ENCODE peak calls at places on chromosomes 5 and 9, in five cellular contexts. One of them, this sample, is unnamed.
A peak's percentile ranks its signal among the peaks of the same experiment; 100 is the strongest.

GRCh38 chr9:26112724-26113123 is 434.5 kb upstream of the TUSC1 start:
- DNase-seq in neural progenitor cell: no peak
- DNase-seq in tibial artery: no peak
- DNase-seq in GM23248: peak; percentile 35
- DNase-seq in uterus: no peak
- DNase-seq in this sample: no peak

GRCh38 chr9:77916410-77916819 is 115.2 kb downstream of the GNAQ start:
- DNase-seq in neural progenitor cell: peak; percentile 9
- DNase-seq in tibial artery: no peak
- DNase-seq in GM23248: no peak
- DNase-seq in uterus: peak; percentile 50
- DNase-seq in this sample: no peak

GRCh38 chr5:71932131-71932635 is 175.1 kb upstream of the MAP1B start:
- DNase-seq in neural progenitor cell: no peak
- DNase-seq in tibial artery: peak; percentile 66
- DNase-seq in GM23248: peak; percentile 43
- DNase-seq in uterus: no peak
- DNase-seq in this sample: peak; percentile 46

GRCh38 chr9:82606761-82607382 is 456.1 kb downstream of the RASEF start:
- DNase-seq in neural progenitor cell: peak; percentile 77
- DNase-seq in tibial artery: no peak
- DNase-seq in GM23248: peak; percentile 74
- DNase-seq in uterus: peak; percentile 44
- DNase-seq in this sample: peak; percentile 11

GRCh38 chr5:83204651-83205050 is 127.3 kb downstream of the XRCC4 start:
- DNase-seq in neural progenitor cell: no peak
- DNase-seq in tibial artery: no peak
- DNase-seq in GM23248: no peak
- DNase-seq in uterus: no peak
- DNase-seq in this sample: no peak

GRCh38 chr5:15266265-15266664 is 233.7 kb upstream of the FBXL7 start:
- DNase-seq in neural progenitor cell: no peak
- DNase-seq in tibial artery: no peak
- DNase-seq in GM23248: no peak
- DNase-seq in uterus: no peak
- DNase-seq in this sample: no peak

GRCh38 chr9:28289732-28290131 is 716.5 kb upstream of the C9orf72 start:
- DNase-seq in neural progenitor cell: no peak
- DNase-seq in tibial artery: no peak
- DNase-seq in GM23248: no peak
- DNase-seq in uterus: no peak
- DNase-seq in this sample: no peak

GRCh38 chr9:75551866-75552265 is 338.6 kb upstream of the PCSK5 start:
- DNase-seq in neural progenitor cell: no peak
- DNase-seq in tibial artery: no peak
- DNase-seq in GM23248: peak; percentile 14
- DNase-seq in uterus: no peak
- DNase-seq in this sample: no peak

GRCh38 chr5:19018822-19019221 is 969.2 kb downstream of the CDH18 start:
- DNase-seq in neural progenitor cell: no peak
- DNase-seq in tibial artery: no peak
- DNase-seq in GM23248: no peak
- DNase-seq in uterus: no peak
- DNase-seq in this sample: no peak

GRCh38 chr5:95631991-95632675 is 12.2 kb downstream of the GPR150 start:
- DNase-seq in neural progenitor cell: no peak
- DNase-seq in tibial artery: no peak
- DNase-seq in GM23248: peak; percentile 72
- DNase-seq in uterus: no peak
- DNase-seq in this sample: peak; percentile 82

GRCh38 chr9:74016004-74016403 is 481.1 kb upstream of the RORB start:
- DNase-seq in neural progenitor cell: no peak
- DNase-seq in tibial artery: no peak
- DNase-seq in GM23248: no peak
- DNase-seq in uterus: no peak
- DNase-seq in this sample: no peak

GRCh38 chr5:172459396-172460165 is 5.3 kb upstream of the SH3PXD2B start:
- DNase-seq in neural progenitor cell: no peak
- DNase-seq in tibial artery: no peak
- DNase-seq in GM23248: no peak
- DNase-seq in uterus: no peak
- DNase-seq in this sample: no peak

GRCh38 chr5:169592937-169593650 is 9.5 kb downstream of the SPDL1 start:
- DNase-seq in neural progenitor cell: no peak
- DNase-seq in tibial artery: no peak
- DNase-seq in GM23248: peak; percentile 51
- DNase-seq in uterus: no peak
- DNase-seq in this sample: peak; percentile 82

GRCh38 chr9:124335320-124335707 is 77.6 kb downstream of the NEK6 start:
- DNase-seq in neural progenitor cell: no peak
- DNase-seq in tibial artery: no peak
- DNase-seq in GM23248: no peak
- DNase-seq in uterus: no peak
- DNase-seq in this sample: no peak

GRCh38 chr5:40797273-40798011 is 732 bp downstream of the PRKAA1 start:
- DNase-seq in neural progenitor cell: peak; percentile 89
- DNase-seq in tibial artery: peak; percentile 84
- DNase-seq in GM23248: peak; percentile 80
- DNase-seq in uterus: peak; percentile 73
- DNase-seq in this sample: peak; percentile 86

GRCh38 chr5:44945743-44946142 is 137.0 kb downstream of the MRPS30 start:
- DNase-seq in neural progenitor cell: no peak
- DNase-seq in tibial artery: no peak
- DNase-seq in GM23248: peak; percentile 11
- DNase-seq in uterus: no peak
- DNase-seq in this sample: no peak

GRCh38 chr5:52708463-52708862 is 79.3 kb upstream of the ITGA1 start:
- DNase-seq in neural progenitor cell: no peak
- DNase-seq in tibial artery: no peak
- DNase-seq in GM23248: peak; percentile 59
- DNase-seq in uterus: no peak
- DNase-seq in this sample: no peak

GRCh38 chr5:133831506-133832224 is 136.8 kb downstream of the C5orf15 start:
- DNase-seq in neural progenitor cell: no peak
- DNase-seq in tibial artery: peak; percentile 37
- DNase-seq in GM23248: peak; percentile 66
- DNase-seq in uterus: no peak
- DNase-seq in this sample: peak; percentile 34

GRCh38 chr9:113992276-113992951 is 85.7 kb downstream of the AMBP start:
- DNase-seq in neural progenitor cell: no peak
- DNase-seq in tibial artery: peak; percentile 85
- DNase-seq in GM23248: no peak
- DNase-seq in uterus: peak; percentile 18
- DNase-seq in this sample: no peak

GRCh38 chr5:174418809-174419522 is 305.4 kb upstream of the MSX2 start:
- DNase-seq in neural progenitor cell: peak; percentile 67
- DNase-seq in tibial artery: no peak
- DNase-seq in GM23248: peak; percentile 6
- DNase-seq in uterus: no peak
- DNase-seq in this sample: peak; percentile 40

GRCh38 chr9:20950707-20951106 is 80.7 kb downstream of the HACD4 start:
- DNase-seq in neural progenitor cell: no peak
- DNase-seq in tibial artery: no peak
- DNase-seq in GM23248: no peak
- DNase-seq in uterus: no peak
- DNase-seq in this sample: no peak

GRCh38 chr9:73118297-73118696 is 33.4 kb upstream of the ANXA1 start:
- DNase-seq in neural progenitor cell: no peak
- DNase-seq in tibial artery: no peak
- DNase-seq in GM23248: peak; percentile 69
- DNase-seq in uterus: no peak
- DNase-seq in this sample: no peak

GRCh38 chr5:14917719-14918118 is 46.1 kb upstream of the ANKH start:
- DNase-seq in neural progenitor cell: no peak
- DNase-seq in tibial artery: no peak
- DNase-seq in GM23248: peak; percentile 70
- DNase-seq in uterus: no peak
- DNase-seq in this sample: no peak

GRCh38 chr5:108561416-108562204 is 179.7 kb upstream of the FBXL17 start:
- DNase-seq in neural progenitor cell: no peak
- DNase-seq in tibial artery: no peak
- DNase-seq in GM23248: peak; percentile 51
- DNase-seq in uterus: no peak
- DNase-seq in this sample: no peak

GRCh38 chr5:110401881-110402280 is 324.6 kb downstream of the TMEM232 start:
- DNase-seq in neural progenitor cell: no peak
- DNase-seq in tibial artery: no peak
- DNase-seq in GM23248: peak; percentile 72
- DNase-seq in uterus: no peak
- DNase-seq in this sample: no peak

GRCh38 chr5:93585753-93586385 is 2.8 kb downstream of the NR2F1 start:
- DNase-seq in neural progenitor cell: peak; percentile 51
- DNase-seq in tibial artery: no peak
- DNase-seq in GM23248: peak; percentile 43
- DNase-seq in uterus: no peak
- DNase-seq in this sample: no peak
- H3K27me3 ChIP-seq in neural progenitor cell: peaks cover 85% of the 10 kb centered on the region
- H3K27me3 ChIP-seq in tibial artery: peaks cover 12% of the 10 kb centered on the region
- H3K27me3 ChIP-seq in GM23248: no peaks in the 10 kb centered on the region
- H3K27me3 ChIP-seq in uterus: peaks cover 3% of the 10 kb centered on the region
- H3K27me3 ChIP-seq in this sample: no peaks in the 10 kb centered on the region

DNA sequence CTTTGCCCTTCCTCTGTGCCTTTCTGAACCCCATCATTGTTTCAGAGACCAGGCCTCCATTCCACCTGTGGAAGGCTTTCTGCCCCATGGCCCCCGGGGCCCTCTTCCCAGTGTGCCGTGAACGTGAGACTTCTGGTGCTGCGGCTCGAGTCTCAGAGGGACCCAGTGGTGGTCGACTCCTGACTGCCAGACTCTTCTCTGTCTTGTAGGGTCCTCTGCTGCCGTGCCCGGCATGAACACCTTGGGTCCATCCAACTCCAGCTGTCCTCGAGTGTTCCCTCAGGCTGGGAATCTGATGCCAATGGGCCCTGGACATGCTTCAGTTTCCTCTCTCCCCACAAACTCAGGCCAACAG is 20.1 kb upstream of the LTC4S start:
- DNase-seq in neural progenitor cell: no peak
- DNase-seq in tibial artery: no peak
- DNase-seq in GM23248: no peak
- DNase-seq in uterus: no peak
- DNase-seq in this sample: no peak
- H3K36me3 ChIP-seq in neural progenitor cell: peaks cover 8% of the 10 kb centered on the region
- H3K36me3 ChIP-seq in tibial artery: peaks cover 76% of the 10 kb centered on the region
- H3K36me3 ChIP-seq in GM23248: peaks cover 57% of the 10 kb centered on the region
- H3K36me3 ChIP-seq in uterus: no peaks in the 10 kb centered on the region
- H3K36me3 ChIP-seq in this sample: peaks cover 86% of the 10 kb centered on the region

DNA sequence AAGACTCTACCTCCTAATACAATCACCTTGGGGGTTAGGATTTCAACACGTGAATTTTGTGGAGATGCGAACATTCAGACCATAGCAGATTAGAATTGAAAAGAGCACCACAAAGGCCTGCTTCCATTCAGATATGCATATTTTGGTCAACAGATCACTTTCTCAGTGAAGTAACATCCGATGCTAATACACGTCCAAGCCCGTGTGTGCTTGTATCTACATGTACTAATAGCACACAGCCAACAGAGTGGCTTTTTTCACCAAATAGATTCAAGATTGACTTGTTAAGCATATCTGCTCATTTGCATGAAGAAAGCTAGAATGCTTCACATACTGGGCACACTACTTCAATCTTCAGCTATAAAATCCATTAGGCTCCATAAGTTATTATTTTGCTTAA is 35.6 kb upstream of the SSBP2 start:
- DNase-seq in neural progenitor cell: no peak
- DNase-seq in tibial artery: no peak
- DNase-seq in GM23248: no peak
- DNase-seq in uterus: no peak
- DNase-seq in this sample: no peak
- H3K4me3 ChIP-seq in neural progenitor cell: no peak overlapping the region
- H3K4me3 ChIP-seq in tibial artery: no peak overlapping the region
- H3K4me3 ChIP-seq in GM23248: no peak overlapping the region
- H3K4me3 ChIP-seq in uterus: no peak overlapping the region
- H3K4me3 ChIP-seq in this sample: no peak overlapping the region

GRCh38 chr5:143251946-143252345 is 151.5 kb downstream of the NR3C1 start:
- DNase-seq in neural progenitor cell: no peak
- DNase-seq in tibial artery: no peak
- DNase-seq in GM23248: no peak
- DNase-seq in uterus: no peak
- DNase-seq in this sample: no peak
- H3K27me3 ChIP-seq in neural progenitor cell: no peaks in the 10 kb centered on the region
- H3K27me3 ChIP-seq in tibial artery: no peaks in the 10 kb centered on the region
- H3K27me3 ChIP-seq in GM23248: no peaks in the 10 kb centered on the region
- H3K27me3 ChIP-seq in uterus: no peaks in the 10 kb centered on the region
- H3K27me3 ChIP-seq in this sample: no peaks in the 10 kb centered on the region

DNA sequence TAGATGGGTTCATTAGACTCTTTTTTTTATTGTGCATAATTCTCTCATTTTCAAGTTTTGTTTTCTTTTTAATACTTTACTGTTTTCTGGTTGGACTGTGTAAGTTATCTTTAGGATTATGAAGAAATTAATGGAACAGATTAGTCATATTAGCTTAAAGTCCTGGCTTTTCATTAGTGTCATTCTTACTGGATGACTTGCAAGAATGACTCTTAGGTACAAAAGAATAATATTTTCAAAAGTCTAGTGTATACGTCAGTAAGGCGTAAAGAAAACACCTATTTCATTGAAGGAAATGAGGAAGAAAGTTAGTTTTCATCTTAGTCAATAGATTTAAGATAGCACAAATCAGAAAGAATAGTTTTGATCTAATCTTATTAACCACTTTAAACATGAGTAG is 20.4 kb downstream of the UHRF2 start:
- DNase-seq in neural progenitor cell: no peak
- DNase-seq in tibial artery: no peak
- DNase-seq in GM23248: peak; percentile 72
- DNase-seq in uterus: no peak
- DNase-seq in this sample: no peak
- H3K36me3 ChIP-seq in neural progenitor cell: peaks cover 9% of the 10 kb centered on the region
- H3K36me3 ChIP-seq in tibial artery: no peaks in the 10 kb centered on the region
- H3K36me3 ChIP-seq in GM23248: peaks cover 9% of the 10 kb centered on the region
- H3K36me3 ChIP-seq in uterus: no peaks in the 10 kb centered on the region
- H3K36me3 ChIP-seq in this sample: no peaks in the 10 kb centered on the region

DNA sequence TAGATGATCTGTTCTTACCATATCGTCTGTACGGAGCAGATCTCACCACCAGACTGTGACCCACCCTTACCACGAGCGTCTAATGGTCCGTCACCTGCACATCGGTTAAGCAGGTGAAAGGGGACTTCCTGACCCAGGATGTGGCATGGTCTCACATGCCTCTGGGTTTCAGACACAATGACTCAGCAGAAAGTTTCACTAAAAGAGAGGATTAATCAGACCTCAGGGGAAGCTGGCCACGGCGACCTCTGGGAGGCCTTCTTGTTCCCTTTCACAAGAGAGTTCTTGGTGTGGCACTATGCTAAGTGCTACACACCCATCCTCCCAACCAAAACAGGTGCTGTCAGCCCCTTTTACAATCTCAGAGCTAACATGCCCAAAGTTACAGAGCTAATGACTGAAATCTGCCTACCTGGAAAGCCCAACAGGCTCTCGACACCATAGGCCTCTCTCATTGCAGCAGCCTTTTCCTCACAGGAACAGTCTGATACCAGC is 41.6 kb downstream of the ADAMTS12 start:
- DNase-seq in neural progenitor cell: peak; percentile 52
- DNase-seq in tibial artery: no peak
- DNase-seq in GM23248: peak; percentile 64
- DNase-seq in uterus: no peak
- DNase-seq in this sample: peak; percentile 4
- H3K4me3 ChIP-seq in neural progenitor cell: no peak overlapping the region
- H3K4me3 ChIP-seq in tibial artery: no peak overlapping the region
- H3K4me3 ChIP-seq in GM23248: no peak overlapping the region
- H3K4me3 ChIP-seq in uterus: no peak overlapping the region
- H3K4me3 ChIP-seq in this sample: no peak overlapping the region